ENCODE peak calls at places on chromosome 22, in eight cellular contexts. R is nephron progenitor cell; F is HT1080; J is foreskin fibroblast; T is mesendoderm; E is stimulated activated CD8-positive, alpha-beta memory T cell treated with anti-CD3 and anti-CD28 coated beads, Interleukin-4, amount 100 ng/mL, for 1 hour; N is HFF-Myc; I is activated T-cell treated with anti-CD3 and anti-CD28 coated beads, Interleukin-2, amount 50 U/mL, for 4 hours. O is an unnamed sample.

GRCh38 chr22:31995807-31996206 is 47.3 kb upstream of the SLC5A1 start:
- DNase-seq in I (no peak), J (no peak), F (no peak), T (no peak), R (no peak), N (no peak), E (no peak), O (no peak)

GRCh38 chr22:43050995-43051394 is 36.0 kb upstream of the PACSIN2 start:
- DNase-seq in R (no peak), E (no peak), T (peak), N (no peak), F (no peak), I (no peak), J (no peak), O (peak)

GRCh38 chr22:43956383-43956782 is 1.1 kb downstream of the SAMM50 start:
- DNase-seq in N (no peak), J (peak), E (no peak), T (peak), R (no peak), I (no peak), F (no peak), O (no peak)

GRCh38 chr22:17836977-17837742 is 62.9 kb upstream of the BID start:
- DNase-seq in E (no peak), T (peak), F (no peak), J (peak), N (no peak), I (no peak), R (no peak), O (peak)

GRCh38 chr22:19080853-19081252 is 41.4 kb downstream of the DGCR2 start:
- DNase-seq in E (no peak), T (no peak), N (no peak), F (no peak), R (no peak), J (no peak), I (no peak), O (no peak)

GRCh38 chr22:44325718-44326548 is 13.2 kb upstream of the SHISAL1 start:
- DNase-seq in T (no peak), I (no peak), E (no peak), N (peak), R (no peak), J (peak), F (peak), O (no peak)

GRCh38 chr22:39138357-39138997 is 14.0 kb downstream of the CBX7 start:
- DNase-seq in I (no peak), T (no peak), N (no peak), E (no peak), J (no peak), F (no peak), R (no peak), O (peak)

GRCh38 chr22:46984751-46985506 is 222.5 kb downstream of the TBC1D22A start:
- DNase-seq in R (no peak), F (peak), J (peak), I (no peak), T (no peak), N (no peak), E (no peak), O (no peak)

GRCh38 chr22:17782158-17782557 is 7.9 kb upstream of the BID start:
- DNase-seq in F (no peak), E (no peak), I (no peak), T (no peak), N (no peak), R (no peak), J (no peak), O (no peak)

GRCh38 chr22:33851240-33851639 is 69.0 kb downstream of the LARGE1 start:
- DNase-seq in R (no peak), E (no peak), J (peak), I (no peak), N (no peak), F (no peak), T (no peak), O (no peak)

GRCh38 chr22:23180893-23181762 is 819 bp downstream of the BCR start:
- DNase-seq in E (no peak), I (peak), N (no peak), R (peak), F (no peak), T (peak), J (no peak), O (no peak)

GRCh38 chr22:19871023-19871844 is 16.6 kb upstream of the GNB1L start:
- DNase-seq in F (no peak), T (no peak), E (no peak), I (no peak), N (no peak), R (no peak), J (no peak), O (peak)

GRCh38 chr22:49881856-49882255 is 28.2 kb downstream of the ZBED4 start:
- DNase-seq in T (no peak), J (no peak), N (no peak), I (no peak), F (no peak), R (no peak), E (no peak), O (no peak)

GRCh38 chr22:49551897-49552659 is 275.6 kb downstream of the BRD1 start:
- DNase-seq in E (no peak), F (no peak), T (no peak), N (no peak), R (no peak), J (no peak), I (no peak), O (no peak)